ENCODE peak calls at places on chromosomes 3 and 15, in nine cellular contexts. One of them, this sample, is unnamed.

GRCh38 chr15:99253381-99254090 is 2.3 kb downstream of the LRRC28 start:
- DNase-seq in testis: no peak
- DNase-seq in tibial nerve: no peak
- DNase-seq in pancreas: no peak
- DNase-seq in A549: no peak
- DNase-seq in ovary: no peak
- DNase-seq in adrenal gland: no peak
- DNase-seq in astrocyte of the spinal cord: peak
- DNase-seq in PC-3: peak
- DNase-seq in this sample: no peak

GRCh38 chr3:56111651-56112250 is 356.5 kb downstream of the ERC2 start:
- DNase-seq in testis: no peak
- DNase-seq in tibial nerve: no peak
- DNase-seq in pancreas: no peak
- DNase-seq in A549: no peak
- DNase-seq in ovary: no peak
- DNase-seq in adrenal gland: no peak
- DNase-seq in astrocyte of the spinal cord: no peak
- DNase-seq in PC-3: no peak
- DNase-seq in this sample: no peak

GRCh38 chr3:62252614-62253147 is 120.7 kb downstream of the FEZF2 start:
- DNase-seq in testis: no peak
- DNase-seq in tibial nerve: no peak
- DNase-seq in pancreas: no peak
- DNase-seq in A549: no peak
- DNase-seq in ovary: no peak
- DNase-seq in adrenal gland: peak
- DNase-seq in astrocyte of the spinal cord: peak
- DNase-seq in PC-3: no peak
- DNase-seq in this sample: peak

GRCh38 chr15:62060896-62061280 is 641 bp upstream of the VPS13C start:
- DNase-seq in testis: no peak
- DNase-seq in tibial nerve: no peak
- DNase-seq in pancreas: no peak
- DNase-seq in A549: no peak
- DNase-seq in ovary: no peak
- DNase-seq in adrenal gland: no peak
- DNase-seq in astrocyte of the spinal cord: no peak
- DNase-seq in PC-3: no peak
- DNase-seq in this sample: no peak

GRCh38 chr3:152508705-152509104 is 240.0 kb downstream of the MBNL1 start:
- DNase-seq in testis: no peak
- DNase-seq in tibial nerve: no peak
- DNase-seq in pancreas: no peak
- DNase-seq in A549: peak
- DNase-seq in ovary: no peak
- DNase-seq in adrenal gland: no peak
- DNase-seq in astrocyte of the spinal cord: no peak
- DNase-seq in PC-3: peak
- DNase-seq in this sample: peak

GRCh38 chr3:31166249-31166885 is 271.9 kb upstream of the GADL1 start:
- DNase-seq in testis: no peak
- DNase-seq in tibial nerve: no peak
- DNase-seq in pancreas: no peak
- DNase-seq in A549: no peak
- DNase-seq in ovary: no peak
- DNase-seq in adrenal gland: peak
- DNase-seq in astrocyte of the spinal cord: peak
- DNase-seq in PC-3: peak
- DNase-seq in this sample: peak

GRCh38 chr15:31387483-31388118 is 61.0 kb downstream of the KLF13 start:
- DNase-seq in testis: no peak
- DNase-seq in tibial nerve: no peak
- DNase-seq in pancreas: peak
- DNase-seq in A549: no peak
- DNase-seq in ovary: no peak
- DNase-seq in adrenal gland: peak
- DNase-seq in astrocyte of the spinal cord: peak
- DNase-seq in PC-3: peak
- DNase-seq in this sample: no peak

GRCh38 chr3:159989973-159990846 is 1.6 kb downstream of the IL12A start:
- DNase-seq in testis: no peak
- DNase-seq in tibial nerve: no peak
- DNase-seq in pancreas: no peak
- DNase-seq in A549: no peak
- DNase-seq in ovary: no peak
- DNase-seq in adrenal gland: no peak
- DNase-seq in astrocyte of the spinal cord: no peak
- DNase-seq in PC-3: no peak
- DNase-seq in this sample: no peak

GRCh38 chr15:66374179-66374578 is 12.5 kb upstream of the MAP2K1 start:
- DNase-seq in testis: no peak
- DNase-seq in tibial nerve: no peak
- DNase-seq in pancreas: no peak
- DNase-seq in A549: no peak
- DNase-seq in ovary: no peak
- DNase-seq in adrenal gland: no peak
- DNase-seq in astrocyte of the spinal cord: no peak
- DNase-seq in PC-3: no peak
- DNase-seq in this sample: no peak

GRCh38 chr3:132407025-132407424 is 10.3 kb upstream of the DNAJC13 start:
- DNase-seq in testis: no peak
- DNase-seq in tibial nerve: no peak
- DNase-seq in pancreas: no peak
- DNase-seq in A549: no peak
- DNase-seq in ovary: no peak
- DNase-seq in adrenal gland: no peak
- DNase-seq in astrocyte of the spinal cord: no peak
- DNase-seq in PC-3: no peak
- DNase-seq in this sample: no peak

GRCh38 chr3:141242035-141242721 is 10.6 kb downstream of the PXYLP1 start:
- DNase-seq in testis: no peak
- DNase-seq in tibial nerve: no peak
- DNase-seq in pancreas: no peak
- DNase-seq in A549: no peak
- DNase-seq in ovary: no peak
- DNase-seq in adrenal gland: peak
- DNase-seq in astrocyte of the spinal cord: no peak
- DNase-seq in PC-3: no peak
- DNase-seq in this sample: no peak

GRCh38 chr15:94300612-94301011 is 69.3 kb downstream of the MCTP2 start:
- DNase-seq in testis: peak
- DNase-seq in tibial nerve: no peak
- DNase-seq in pancreas: no peak
- DNase-seq in A549: no peak
- DNase-seq in ovary: no peak
- DNase-seq in adrenal gland: no peak
- DNase-seq in astrocyte of the spinal cord: no peak
- DNase-seq in PC-3: no peak
- DNase-seq in this sample: no peak

GRCh38 chr15:42012241-42012640 is 8.6 kb downstream of the PLA2G4E start:
- DNase-seq in testis: no peak
- DNase-seq in tibial nerve: no peak
- DNase-seq in pancreas: peak
- DNase-seq in A549: no peak
- DNase-seq in ovary: no peak
- DNase-seq in adrenal gland: no peak
- DNase-seq in astrocyte of the spinal cord: no peak
- DNase-seq in PC-3: no peak
- DNase-seq in this sample: no peak

GRCh38 chr15:59644757-59645156 is 12.6 kb downstream of the GTF2A2 start:
- DNase-seq in testis: no peak
- DNase-seq in tibial nerve: no peak
- DNase-seq in pancreas: no peak
- DNase-seq in A549: no peak
- DNase-seq in ovary: no peak
- DNase-seq in adrenal gland: no peak
- DNase-seq in astrocyte of the spinal cord: no peak
- DNase-seq in PC-3: no peak
- DNase-seq in this sample: peak

GRCh38 chr15:89998923-89999675 is 2.0 kb upstream of the ZNF710 start:
- DNase-seq in testis: no peak
- DNase-seq in tibial nerve: no peak
- DNase-seq in pancreas: peak
- DNase-seq in A549: no peak
- DNase-seq in ovary: no peak
- DNase-seq in adrenal gland: no peak
- DNase-seq in astrocyte of the spinal cord: no peak
- DNase-seq in PC-3: no peak
- DNase-seq in this sample: no peak

DNA sequence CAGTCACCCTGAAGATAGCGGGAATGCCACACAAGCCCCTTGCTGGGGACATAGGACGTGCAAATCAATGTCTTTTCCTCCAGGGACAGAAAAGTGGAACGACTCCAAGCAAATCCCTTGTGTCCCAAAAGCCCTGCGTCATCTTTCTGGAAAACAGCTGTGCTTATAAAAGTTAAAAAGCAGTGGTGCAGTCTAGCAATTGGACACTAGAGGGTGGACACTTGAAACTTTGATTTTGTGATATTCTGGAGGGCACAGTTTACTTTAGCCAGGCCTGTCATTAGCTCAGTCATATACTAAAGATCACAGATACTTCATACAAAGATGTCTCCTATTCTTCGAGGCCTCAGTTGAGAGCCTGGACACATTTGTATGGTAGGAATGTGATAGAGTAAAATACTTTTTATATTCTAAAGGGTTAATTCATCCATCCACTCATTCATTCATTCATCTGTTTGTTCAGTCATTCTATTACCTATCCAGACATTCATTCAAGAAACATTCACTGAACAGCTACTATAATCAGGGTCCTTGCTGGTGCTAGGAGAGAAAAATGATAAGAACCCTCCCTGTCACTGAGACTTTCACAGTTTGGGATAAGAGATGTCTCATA is 63.8 kb upstream of the ANKRD34C start:
- DNase-seq in testis: no peak
- DNase-seq in tibial nerve: no peak
- DNase-seq in pancreas: no peak
- DNase-seq in A549: peak
- DNase-seq in ovary: no peak
- DNase-seq in adrenal gland: no peak
- DNase-seq in astrocyte of the spinal cord: no peak
- DNase-seq in PC-3: peak
- DNase-seq in this sample: peak
- TF ChIP-seq CTCF in testis: peak
- TF ChIP-seq CTCF in tibial nerve: no peak
- TF ChIP-seq CTCF in pancreas: no peak
- TF ChIP-seq CTCF in A549: no peak
- TF ChIP-seq CTCF in ovary: no peak
- TF ChIP-seq CTCF in adrenal gland: no peak
- TF ChIP-seq CTCF in astrocyte of the spinal cord: peak
- TF ChIP-seq CTCF in PC-3: peak
- TF ChIP-seq CTCF in this sample: peak

GRCh38 chr3:52388348-52388821 is 56.5 kb downstream of the SEMA3G start:
- DNase-seq in testis: no peak
- DNase-seq in tibial nerve: no peak
- DNase-seq in pancreas: no peak
- DNase-seq in A549: no peak
- DNase-seq in ovary: no peak
- DNase-seq in adrenal gland: no peak
- DNase-seq in astrocyte of the spinal cord: no peak
- DNase-seq in PC-3: no peak
- DNase-seq in this sample: no peak

GRCh38 chr3:52387481-52387880 is 57.4 kb downstream of the SEMA3G start:
- DNase-seq in testis: no peak
- DNase-seq in tibial nerve: no peak
- DNase-seq in pancreas: no peak
- DNase-seq in A549: no peak
- DNase-seq in ovary: no peak
- DNase-seq in adrenal gland: no peak
- DNase-seq in astrocyte of the spinal cord: no peak
- DNase-seq in PC-3: no peak
- DNase-seq in this sample: no peak

GRCh38 chr3:52383446-52383845 is 61.5 kb downstream of the SEMA3G start:
- DNase-seq in testis: no peak
- DNase-seq in tibial nerve: no peak
- DNase-seq in pancreas: no peak
- DNase-seq in A549: no peak
- DNase-seq in ovary: no peak
- DNase-seq in adrenal gland: no peak
- DNase-seq in astrocyte of the spinal cord: no peak
- DNase-seq in PC-3: no peak
- DNase-seq in this sample: no peak

GRCh38 chr3:52384009-52384761 is 60.7 kb downstream of the SEMA3G start:
- DNase-seq in testis: no peak
- DNase-seq in tibial nerve: no peak
- DNase-seq in pancreas: no peak
- DNase-seq in A549: no peak
- DNase-seq in ovary: no peak
- DNase-seq in adrenal gland: no peak
- DNase-seq in astrocyte of the spinal cord: no peak
- DNase-seq in PC-3: no peak
- DNase-seq in this sample: no peak

GRCh38 chr3:52385157-52385556 is 59.7 kb downstream of the SEMA3G start:
- DNase-seq in testis: no peak
- DNase-seq in tibial nerve: no peak
- DNase-seq in pancreas: no peak
- DNase-seq in A549: peak
- DNase-seq in ovary: no peak
- DNase-seq in adrenal gland: no peak
- DNase-seq in astrocyte of the spinal cord: peak
- DNase-seq in PC-3: peak
- DNase-seq in this sample: peak
- TF ChIP-seq CTCF in testis: no peak
- TF ChIP-seq CTCF in tibial nerve: no peak
- TF ChIP-seq CTCF in pancreas: no peak
- TF ChIP-seq CTCF in A549: peak
- TF ChIP-seq CTCF in ovary: no peak
- TF ChIP-seq CTCF in adrenal gland: no peak
- TF ChIP-seq CTCF in astrocyte of the spinal cord: peak
- TF ChIP-seq CTCF in PC-3: peak
- TF ChIP-seq CTCF in this sample: peak

GRCh38 chr3:87461036-87461435 is 184.7 kb upstream of the POU1F1 start:
- DNase-seq in testis: no peak
- DNase-seq in tibial nerve: no peak
- DNase-seq in pancreas: no peak
- DNase-seq in A549: no peak
- DNase-seq in ovary: no peak
- DNase-seq in adrenal gland: no peak
- DNase-seq in astrocyte of the spinal cord: no peak
- DNase-seq in PC-3: peak
- DNase-seq in this sample: peak

GRCh38 chr3:87462228-87462627 is 185.8 kb upstream of the POU1F1 start:
- DNase-seq in testis: no peak
- DNase-seq in tibial nerve: no peak
- DNase-seq in pancreas: no peak
- DNase-seq in A549: no peak
- DNase-seq in ovary: no peak
- DNase-seq in adrenal gland: no peak
- DNase-seq in astrocyte of the spinal cord: no peak
- DNase-seq in PC-3: peak
- DNase-seq in this sample: peak

GRCh38 chr3:87461443-87461842 is 185.1 kb upstream of the POU1F1 start:
- DNase-seq in testis: no peak
- DNase-seq in tibial nerve: no peak
- DNase-seq in pancreas: no peak
- DNase-seq in A549: no peak
- DNase-seq in ovary: no peak
- DNase-seq in adrenal gland: no peak
- DNase-seq in astrocyte of the spinal cord: no peak
- DNase-seq in PC-3: no peak
- DNase-seq in this sample: peak
- TF ChIP-seq CTCF in testis: no peak
- TF ChIP-seq CTCF in tibial nerve: no peak
- TF ChIP-seq CTCF in pancreas: no peak
- TF ChIP-seq CTCF in A549: no peak
- TF ChIP-seq CTCF in ovary: no peak
- TF ChIP-seq CTCF in adrenal gland: no peak
- TF ChIP-seq CTCF in astrocyte of the spinal cord: no peak
- TF ChIP-seq CTCF in PC-3: no peak
- TF ChIP-seq CTCF in this sample: no peak

GRCh38 chr3:44861412-44862220 is at the start of gene TMEM42:
- DNase-seq in testis: peak
- DNase-seq in tibial nerve: peak
- DNase-seq in pancreas: peak
- DNase-seq in A549: peak
- DNase-seq in ovary: peak
- DNase-seq in adrenal gland: peak
- DNase-seq in astrocyte of the spinal cord: peak
- DNase-seq in PC-3: peak
- DNase-seq in this sample: peak
- TF ChIP-seq CTCF in testis: no peak
- TF ChIP-seq CTCF in tibial nerve: peak
- TF ChIP-seq CTCF in pancreas: no peak
- TF ChIP-seq CTCF in A549: no peak
- TF ChIP-seq CTCF in ovary: no peak
- TF ChIP-seq CTCF in adrenal gland: no peak
- TF ChIP-seq CTCF in astrocyte of the spinal cord: peak
- TF ChIP-seq CTCF in PC-3: no peak
- TF ChIP-seq CTCF in this sample: peak